ENCODE peak calls at places on chromosomes 4 and X, in six cellular contexts. C is lower lobe of right lung, I is LHCN-M2, K is OCI-LY7, R is anterior cingulate cortex, B is KBM-7. P is an unnamed sample.

GRCh38 chr4:105797225-105797624 is 88.6 kb downstream of the GSTCD start:
- DNase-seq in C (no peak), I (no peak), K (no peak), R (no peak), B (no peak), P (no peak)

GRCh38 chr4:105598044-105598443 is 45.6 kb downstream of the ARHGEF38 start:
- DNase-seq in C (no peak), I (no peak), K (no peak), R (no peak), B (no peak), P (no peak)

GRCh38 chrX:10509397-10509796 is 111.0 kb downstream of the MID1 start:
- DNase-seq in C (no peak), I (no peak), K (no peak), R (no peak), B (no peak), P (no peak)

GRCh38 chrX:69196666-69197065 is 31.4 kb upstream of the PJA1 start:
- DNase-seq in C (no peak), I (no peak), K (no peak), R (no peak), B (no peak), P (no peak)

GRCh38 chrX:136710324-136710951 is 62.5 kb downstream of the CD40LG start:
- DNase-seq in C (no peak), I (no peak), K (no peak), R (no peak), B (no peak), P (no peak)

GRCh38 chr4:151667025-151667424 is 93.8 kb downstream of the GATB start:
- DNase-seq in C (no peak), I (no peak), K (no peak), R (no peak), B (no peak), P (no peak)

GRCh38 chrX:110403839-110404238 is 45.2 kb downstream of the RTL9 start:
- DNase-seq in C (no peak), I (peak), K (no peak), R (no peak), B (no peak), P (peak)

GRCh38 chr4:123399638-123400358 is 3.2 kb downstream of the SPRY1 start:
- DNase-seq in C (no peak), I (no peak), K (no peak), R (peak), B (no peak), P (no peak)

GRCh38 chrX:150546711-150547153 is 21.7 kb upstream of the MTM1 start:
- DNase-seq in C (no peak), I (no peak), K (no peak), R (no peak), B (peak), P (no peak)

GRCh38 chr4:52935317-52935716 is 73.2 kb downstream of the RASL11B start:
- DNase-seq in C (no peak), I (no peak), K (no peak), R (no peak), B (no peak), P (no peak)

GRCh38 chrX:37921758-37922157 is 74.4 kb upstream of the DYNLT3 start:
- DNase-seq in C (no peak), I (peak), K (no peak), R (no peak), B (no peak), P (peak)